ENCODE peak calls at places on chromosomes 2 and 18, in eight cellular contexts. Y, B, D, A, Q, L, M and I are unnamed samples. For H3K4me1, the result is how much of the 10 kb centered on the place peaks cover.

GRCh38 chr2:136225950-136226835 is 108.2 kb upstream of the CXCR4 start:
- DNase-seq in Y (no peak), B (no peak), D (peak), A (no peak), Q (no peak), L (no peak), M (no peak), I (no peak)

GRCh38 chr18:13409997-13410396 is 191.4 kb downstream of the LDLRAD4 start:
- DNase-seq in Y (no peak), B (no peak), D (no peak), A (no peak), Q (no peak), L (no peak), M (no peak), I (no peak)

GRCh38 chr2:232504438-232504837 is 15.8 kb upstream of the PRSS56 start:
- DNase-seq in Y (no peak), B (no peak), D (no peak), A (no peak), Q (no peak), L (no peak), M (no peak), I (no peak)

GRCh38 chr2:173159794-173160463 is 84.3 kb downstream of the MAP3K20 start:
- DNase-seq in Y (no peak), B (peak), D (peak), A (peak), Q (no peak), L (peak), M (peak), I (peak)

GRCh38 chr2:152961376-152961775 is 243.0 kb downstream of the ARL6IP6 start:
- DNase-seq in Y (no peak), B (no peak), D (no peak), A (no peak), Q (no peak), L (no peak), M (no peak), I (no peak)

GRCh38 chr2:77428946-77429345 is 93.2 kb downstream of the LRRTM4 start:
- DNase-seq in Y (no peak), B (no peak), D (no peak), A (no peak), Q (no peak), L (no peak), M (no peak), I (no peak)

GRCh38 chr2:71558300-71559051 is 105.1 kb downstream of the DYSF start:
- DNase-seq in Y (peak), B (no peak), D (no peak), A (no peak), Q (no peak), L (no peak), M (no peak), I (no peak)

GRCh38 chr2:119764832-119765231 is 5.1 kb downstream of the PTPN4 start:
- DNase-seq in Y (no peak), B (no peak), D (no peak), A (no peak), Q (no peak), L (no peak), M (no peak), I (no peak)

GRCh38 chr18:36457683-36458082 is 160.2 kb downstream of the FHOD3 start:
- DNase-seq in Y (no peak), B (no peak), D (no peak), A (no peak), Q (no peak), L (no peak), M (no peak), I (no peak)

GRCh38 chr2:75030218-75031009 is 72.0 kb downstream of the POLE4 start:
- DNase-seq in Y (no peak), B (no peak), D (no peak), A (no peak), Q (no peak), L (no peak), M (no peak), I (no peak)

GRCh38 chr2:9244985-9245544 is 38.5 kb downstream of the ASAP2 start:
- DNase-seq in Y (no peak), B (no peak), D (no peak), A (no peak), Q (no peak), L (no peak), M (no peak), I (no peak)

GRCh38 chr2:212037062-212037461 is 501.5 kb downstream of the ERBB4 start:
- DNase-seq in Y (no peak), B (no peak), D (no peak), A (no peak), Q (no peak), L (no peak), M (no peak), I (no peak)

GRCh38 chr2:206802654-206803514 is 37.5 kb downstream of the FASTKD2 start:
- DNase-seq in Y (no peak), B (no peak), D (no peak), A (no peak), Q (no peak), L (no peak), M (no peak), I (no peak)

GRCh38 chr2:127700527-127701192 is 637 bp upstream of the SFT2D3 start:
- DNase-seq in Y (peak), B (peak), D (peak), A (no peak), Q (peak), L (no peak), M (peak), I (peak)

GRCh38 chr2:219457784-219458369 is 23.2 kb downstream of the SPEG start:
- DNase-seq in Y (no peak), B (no peak), D (no peak), A (no peak), Q (no peak), L (no peak), M (no peak), I (no peak)

GRCh38 chr18:6731197-6731596 is 1.7 kb downstream of the ARHGAP28 start:
- DNase-seq in Y (no peak), B (no peak), D (no peak), A (no peak), Q (no peak), L (peak), M (no peak), I (no peak)

GRCh38 chr2:19356545-19357382 is 1.7 kb downstream of the OSR1 start:
- DNase-seq in Y (no peak), B (no peak), D (no peak), A (no peak), Q (no peak), L (peak), M (no peak), I (no peak)

GRCh38 chr18:48866856-48867255 is 83.9 kb downstream of the SMAD7 start:
- DNase-seq in Y (no peak), B (no peak), D (no peak), A (no peak), Q (no peak), L (no peak), M (no peak), I (no peak)

GRCh38 chr18:57581301-57581934 is 5.1 kb downstream of the FECH start:
- DNase-seq in Y (no peak), B (no peak), D (peak), A (no peak), Q (peak), L (no peak), M (no peak), I (no peak)

GRCh38 chr2:66561645-66562336 is 126.9 kb downstream of the MEIS1 start:
- DNase-seq in Y (no peak), B (no peak), D (no peak), A (no peak), Q (no peak), L (no peak), M (no peak), I (no peak)

GRCh38 chr2:172693037-172693436 is 42.6 kb upstream of the RAPGEF4 start:
- DNase-seq in Y (peak), B (no peak), D (peak), A (no peak), Q (no peak), L (peak), M (peak), I (no peak)

GRCh38 chr2:218009191-218010114 is 6.7 kb upstream of the TNS1 start:
- DNase-seq in Y (no peak), B (no peak), D (no peak), A (no peak), Q (no peak), L (no peak), M (no peak), I (no peak)

GRCh38 chr18:363327-364115 is 95.7 kb upstream of the THOC1 start:
- DNase-seq in Y (no peak), B (no peak), D (no peak), A (no peak), Q (no peak), L (peak), M (no peak), I (no peak)

GRCh38 chr2:33411765-33412164 is 64.7 kb upstream of the RASGRP3 start:
- DNase-seq in Y (no peak), B (no peak), D (no peak), A (no peak), Q (no peak), L (peak), M (no peak), I (no peak)

GRCh38 chr18:22913861-22914260 is 19.3 kb upstream of the RBBP8 start:
- DNase-seq in Y (no peak), B (peak), D (no peak), A (no peak), Q (no peak), L (no peak), M (peak), I (no peak)

GRCh38 chr2:220434365-220434764 is 806.9 kb downstream of the SLC4A3 start:
- DNase-seq in Y (no peak), B (no peak), D (no peak), A (no peak), Q (no peak), L (peak), M (no peak), I (no peak)

GRCh38 chr18:56076735-56077134 is 488.7 kb upstream of the TCF4 start:
- DNase-seq in Y (no peak), B (no peak), D (no peak), A (no peak), Q (no peak), L (peak), M (no peak), I (no peak)

GRCh38 chr2:222756362-222756831 is 84.9 kb downstream of the MOGAT1 start:
- DNase-seq in Y (no peak), B (no peak), D (no peak), A (no peak), Q (no peak), L (no peak), M (no peak), I (no peak)

GRCh38 chr2:234292205-234292954 is 204.5 kb downstream of the ARL4C start:
- DNase-seq in Y (no peak), B (no peak), D (no peak), A (no peak), Q (peak), L (no peak), M (no peak), I (no peak)

GRCh38 chr2:238449909-238450417 is 23.2 kb downstream of the ASB1 start:
- DNase-seq in Y (no peak), B (no peak), D (peak), A (no peak), Q (no peak), L (peak), M (no peak), I (no peak)

GRCh38 chr2:31037058-31037457 is 101.2 kb downstream of the GALNT14 start:
- DNase-seq in Y (no peak), B (no peak), D (no peak), A (no peak), Q (no peak), L (no peak), M (no peak), I (no peak)

GRCh38 chr18:52481116-52481515 is 141.1 kb downstream of the DCC start:
- DNase-seq in Y (no peak), B (no peak), D (no peak), A (no peak), Q (no peak), L (no peak), M (no peak), I (no peak)

GRCh38 chr18:47780011-47780725 is 150.3 kb downstream of the SMAD2 start:
- DNase-seq in Y (no peak), B (no peak), D (no peak), A (no peak), Q (no peak), L (no peak), M (no peak), I (no peak)

GRCh38 chr18:24497052-24497754 is 36.8 kb downstream of the HRH4 start:
- DNase-seq in Y (no peak), B (no peak), D (no peak), A (no peak), Q (no peak), L (peak), M (no peak), I (no peak)

GRCh38 chr2:28469947-28470585 is 25.8 kb upstream of the PLB1 start:
- DNase-seq in Y (no peak), B (no peak), D (no peak), A (no peak), Q (no peak), L (no peak), M (no peak), I (no peak)

GRCh38 chr2:234457421-234457820 is 39.5 kb downstream of the ARL4C start:
- DNase-seq in Y (no peak), B (no peak), D (no peak), A (no peak), Q (no peak), L (peak), M (no peak), I (no peak)

DNA sequence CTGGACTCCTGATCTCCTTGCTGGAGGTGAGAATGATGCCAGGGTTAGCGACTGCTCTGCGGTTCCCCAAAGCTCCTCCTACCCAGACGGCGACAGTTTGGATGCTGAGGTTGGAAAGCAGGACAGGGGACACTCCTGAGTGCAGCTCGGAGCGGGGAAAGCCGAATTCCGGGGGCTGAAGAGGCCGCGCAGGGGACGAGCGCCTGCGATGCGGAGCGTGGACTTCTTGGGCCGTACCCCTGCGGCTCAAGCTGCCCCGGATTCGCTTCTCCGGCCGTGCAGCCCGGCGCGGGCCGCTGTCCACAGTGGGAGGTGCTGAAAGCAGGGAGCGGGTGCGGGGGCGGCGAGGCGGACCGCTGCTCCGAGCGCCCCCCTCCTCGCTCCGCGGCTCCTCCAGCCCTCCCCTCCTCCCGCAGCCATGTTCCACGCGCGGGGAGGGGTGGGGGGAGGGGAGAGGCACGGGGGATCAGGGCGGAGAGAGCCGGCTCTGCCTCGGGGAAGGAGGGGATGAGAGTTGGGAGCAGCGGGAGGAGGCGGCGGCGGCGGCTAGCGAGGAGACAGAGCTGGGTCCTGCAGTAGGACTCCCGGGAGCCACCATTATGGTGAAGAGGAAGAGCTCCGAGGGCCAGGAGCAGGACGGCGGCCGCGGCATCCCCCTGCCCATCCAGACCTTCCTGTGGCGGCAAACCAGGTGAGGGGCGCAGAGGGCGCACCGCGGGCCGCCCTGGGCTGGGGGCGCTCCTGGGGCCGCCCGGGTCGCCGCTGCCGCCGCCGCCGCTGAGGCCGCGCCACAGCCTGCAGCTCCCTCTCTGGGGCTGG is at the start of gene UNC80:
- DNase-seq in Y (peak), B (peak), D (peak), A (no peak), Q (no peak), L (peak), M (no peak), I (no peak)
- H3K4me3 ChIP-seq in Y (no peak), B (peak), D (no peak), A (peak), Q (no peak), L (no peak), M (no peak), I (peak)

GRCh38 chr2:47060652-47061170 is 94.4 kb downstream of the STPG4 start:
- DNase-seq in Y (no peak), B (no peak), D (no peak), A (no peak), Q (no peak), L (no peak), M (no peak), I (no peak)

GRCh38 chr2:47056875-47057731 is 98.0 kb downstream of the STPG4 start:
- DNase-seq in Y (no peak), B (no peak), D (peak), A (no peak), Q (no peak), L (no peak), M (no peak), I (no peak)

GRCh38 chr2:47056374-47056773 is 98.7 kb downstream of the STPG4 start:
- DNase-seq in Y (no peak), B (no peak), D (no peak), A (no peak), Q (no peak), L (peak), M (no peak), I (no peak)

GRCh38 chr2:47057732-47058012 is 97.4 kb downstream of the STPG4 start:
- DNase-seq in Y (no peak), B (no peak), D (no peak), A (no peak), Q (no peak), L (no peak), M (no peak), I (no peak)

GRCh38 chr2:47058061-47058931 is 96.8 kb downstream of the STPG4 start:
- DNase-seq in Y (no peak), B (no peak), D (peak), A (no peak), Q (no peak), L (peak), M (no peak), I (no peak)
- H3K4me1 ChIP-seq in Y (under half), B (under half), D (half or more), A (half or more), Q (under half), L (under half), M (under half), I (half or more)

DNA sequence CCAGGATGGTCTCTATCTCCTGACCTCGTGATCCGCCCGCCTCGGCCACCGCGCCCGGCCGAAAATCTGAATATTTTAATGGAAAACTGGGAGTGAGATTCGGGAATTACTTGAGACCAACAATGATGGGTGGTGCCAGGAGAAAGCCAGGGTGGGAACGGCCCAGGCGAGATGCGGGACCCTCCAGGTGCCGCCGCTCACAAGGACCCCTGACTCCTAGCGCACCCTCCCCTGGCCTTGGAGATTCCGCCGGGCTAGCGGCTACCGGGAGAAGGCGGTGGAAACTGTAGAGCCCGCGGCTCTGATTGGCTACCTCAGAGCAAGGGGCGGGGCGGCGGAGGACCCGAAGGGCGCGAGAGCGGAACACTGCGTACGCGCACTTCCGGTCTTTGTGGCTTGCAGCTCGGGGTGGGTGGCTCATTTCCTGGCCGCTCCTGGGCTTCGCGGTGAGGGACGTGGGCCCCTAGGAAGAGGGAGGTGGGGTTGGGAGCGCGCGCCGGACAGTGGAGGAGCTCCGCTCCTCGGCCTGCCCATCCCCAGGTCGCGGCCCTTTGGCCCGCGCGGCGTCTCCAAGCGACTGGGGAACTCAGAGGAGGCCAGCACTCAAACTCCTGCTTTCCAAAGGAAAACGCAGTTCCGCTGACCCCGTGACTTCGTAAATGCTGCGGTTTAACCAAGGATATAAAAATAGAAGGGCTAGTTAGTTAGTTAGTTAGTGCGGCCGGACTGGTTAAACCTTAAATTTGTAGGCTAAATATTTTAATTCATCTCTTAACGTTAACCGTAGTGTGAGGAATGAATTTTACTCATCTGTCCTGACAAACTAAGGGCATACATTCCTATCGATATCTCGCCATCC is at the start of gene ZNF397:
- DNase-seq in Y (peak), B (peak), D (peak), A (peak), Q (peak), L (peak), M (peak), I (peak)
- TF ChIP-seq POLR2A in Y (peak), B (peak), D (peak), A (peak), Q (peak), L (peak), M (peak), I (peak)

GRCh38 chr2:231228974-231229373 is 30.5 kb downstream of the ARMC9 start:
- DNase-seq in Y (no peak), B (no peak), D (no peak), A (no peak), Q (peak), L (no peak), M (no peak), I (no peak)
- H3K4me3 ChIP-seq in Y (no peak), B (no peak), D (no peak), A (no peak), Q (no peak), L (no peak), M (no peak), I (no peak)

GRCh38 chr2:105808418-105809098 is 63.8 kb downstream of the NCK2 start:
- DNase-seq in Y (no peak), B (no peak), D (no peak), A (no peak), Q (no peak), L (no peak), M (no peak), I (no peak)
- H3K4me1 ChIP-seq in Y (under half), B (under half), D (under half), A (under half), Q (half or more), L (under half), M (under half), I (half or more)

GRCh38 chr2:128754246-128754724 is 435.6 kb upstream of the HS6ST1 start:
- DNase-seq in Y (no peak), B (no peak), D (peak), A (no peak), Q (peak), L (no peak), M (no peak), I (no peak)

GRCh38 chr2:128753321-128753720 is 434.7 kb upstream of the HS6ST1 start:
- DNase-seq in Y (no peak), B (no peak), D (no peak), A (no peak), Q (no peak), L (no peak), M (no peak), I (no peak)

GRCh38 chr2:128756372-128756730 is 437.7 kb upstream of the HS6ST1 start:
- DNase-seq in Y (no peak), B (no peak), D (no peak), A (no peak), Q (no peak), L (no peak), M (no peak), I (no peak)

GRCh38 chr2:128752691-128753263 is 434.1 kb upstream of the HS6ST1 start:
- DNase-seq in Y (no peak), B (no peak), D (no peak), A (no peak), Q (no peak), L (no peak), M (no peak), I (no peak)

GRCh38 chr2:128755693-128756371 is 437.2 kb upstream of the HS6ST1 start:
- DNase-seq in Y (no peak), B (no peak), D (no peak), A (no peak), Q (no peak), L (no peak), M (no peak), I (no peak)
- TF ChIP-seq POLR2A in Y (no peak), B (no peak), D (no peak), A (no peak), Q (no peak), L (no peak), M (no peak), I (no peak)

GRCh38 chr2:235542728-235543125 is 48.9 kb downstream of the AGAP1 start:
- DNase-seq in Y (peak), B (no peak), D (no peak), A (no peak), Q (no peak), L (no peak), M (no peak), I (no peak)

GRCh38 chr2:235541016-235541415 is 47.2 kb downstream of the AGAP1 start:
- DNase-seq in Y (peak), B (no peak), D (no peak), A (no peak), Q (no peak), L (no peak), M (no peak), I (no peak)

GRCh38 chr2:235543126-235543750 is 49.4 kb downstream of the AGAP1 start:
- DNase-seq in Y (peak), B (no peak), D (no peak), A (no peak), Q (no peak), L (peak), M (no peak), I (no peak)

GRCh38 chr2:235543851-235544686 is 50.2 kb downstream of the AGAP1 start:
- DNase-seq in Y (peak), B (no peak), D (no peak), A (no peak), Q (no peak), L (no peak), M (no peak), I (no peak)

GRCh38 chr2:235541838-235542549 is 48.2 kb downstream of the AGAP1 start:
- DNase-seq in Y (peak), B (no peak), D (no peak), A (no peak), Q (no peak), L (no peak), M (no peak), I (no peak)
- H3K4me3 ChIP-seq in Y (no peak), B (no peak), D (no peak), A (no peak), Q (no peak), L (no peak), M (no peak), I (no peak)